ENCODE peak calls at places on chromosomes 11 and 22, in seven cellular contexts. One of them, this sample, is unnamed.

GRCh38 chr22:38051900-38052862 is 5.0 kb upstream of the PICK1 start:
- DNase-seq in cardiac muscle cell: peak
- DNase-seq in brain microvascular endothelial cell: peak
- DNase-seq in CD8-positive, alpha-beta memory T cell: peak
- DNase-seq in heart right ventricle: peak
- DNase-seq in breast epithelium: peak
- DNase-seq in right lobe of liver: peak
- DNase-seq in this sample: peak

GRCh38 chr11:130088217-130088616 is 18.5 kb downstream of the APLP2 start:
- DNase-seq in right lobe of liver: no peak
- DNase-seq in breast epithelium: no peak
- DNase-seq in heart right ventricle: no peak
- DNase-seq in CD8-positive, alpha-beta memory T cell: no peak
- DNase-seq in brain microvascular endothelial cell: no peak
- DNase-seq in cardiac muscle cell: no peak
- DNase-seq in this sample: no peak

GRCh38 chr11:116427903-116428637 is 344.7 kb downstream of the BUD13 start:
- DNase-seq in brain microvascular endothelial cell: no peak
- DNase-seq in right lobe of liver: no peak
- DNase-seq in heart right ventricle: no peak
- DNase-seq in cardiac muscle cell: peak
- DNase-seq in CD8-positive, alpha-beta memory T cell: no peak
- DNase-seq in breast epithelium: no peak
- DNase-seq in this sample: no peak

GRCh38 chr11:31830406-31830805 is 19.3 kb upstream of the PAX6 start:
- DNase-seq in breast epithelium: no peak
- DNase-seq in heart right ventricle: no peak
- DNase-seq in cardiac muscle cell: no peak
- DNase-seq in brain microvascular endothelial cell: no peak
- DNase-seq in right lobe of liver: no peak
- DNase-seq in CD8-positive, alpha-beta memory T cell: no peak
- DNase-seq in this sample: no peak

GRCh38 chr22:27241430-27242110 is 560.0 kb downstream of the MN1 start:
- DNase-seq in cardiac muscle cell: peak
- DNase-seq in brain microvascular endothelial cell: no peak
- DNase-seq in CD8-positive, alpha-beta memory T cell: no peak
- DNase-seq in breast epithelium: no peak
- DNase-seq in right lobe of liver: no peak
- DNase-seq in heart right ventricle: peak
- DNase-seq in this sample: no peak

GRCh38 chr22:45290410-45290936 is 5.7 kb downstream of the UPK3A start:
- DNase-seq in right lobe of liver: no peak
- DNase-seq in brain microvascular endothelial cell: peak
- DNase-seq in heart right ventricle: no peak
- DNase-seq in cardiac muscle cell: peak
- DNase-seq in CD8-positive, alpha-beta memory T cell: peak
- DNase-seq in breast epithelium: no peak
- DNase-seq in this sample: peak

GRCh38 chr11:117096140-117096972 is 1.9 kb downstream of the SIK3 start:
- DNase-seq in heart right ventricle: no peak
- DNase-seq in brain microvascular endothelial cell: no peak
- DNase-seq in cardiac muscle cell: no peak
- DNase-seq in CD8-positive, alpha-beta memory T cell: peak
- DNase-seq in right lobe of liver: peak
- DNase-seq in breast epithelium: no peak
- DNase-seq in this sample: no peak

GRCh38 chr11:44624761-44625221 is 59.3 kb downstream of the CD82 start:
- DNase-seq in CD8-positive, alpha-beta memory T cell: peak
- DNase-seq in cardiac muscle cell: no peak
- DNase-seq in brain microvascular endothelial cell: no peak
- DNase-seq in heart right ventricle: no peak
- DNase-seq in right lobe of liver: no peak
- DNase-seq in breast epithelium: no peak
- DNase-seq in this sample: no peak

GRCh38 chr22:23831781-23832180 is 7.0 kb downstream of the DERL3 start:
- DNase-seq in brain microvascular endothelial cell: no peak
- DNase-seq in breast epithelium: no peak
- DNase-seq in CD8-positive, alpha-beta memory T cell: no peak
- DNase-seq in right lobe of liver: peak
- DNase-seq in cardiac muscle cell: no peak
- DNase-seq in heart right ventricle: no peak
- DNase-seq in this sample: no peak

GRCh38 chr11:88171982-88172381 is 3.3 kb downstream of the RAB38 start:
- DNase-seq in CD8-positive, alpha-beta memory T cell: no peak
- DNase-seq in heart right ventricle: no peak
- DNase-seq in cardiac muscle cell: no peak
- DNase-seq in brain microvascular endothelial cell: no peak
- DNase-seq in breast epithelium: no peak
- DNase-seq in right lobe of liver: no peak
- DNase-seq in this sample: no peak

GRCh38 chr11:120331301-120331966 is 4.8 kb upstream of the ARHGEF12 start:
- DNase-seq in brain microvascular endothelial cell: peak
- DNase-seq in breast epithelium: no peak
- DNase-seq in heart right ventricle: peak
- DNase-seq in CD8-positive, alpha-beta memory T cell: no peak
- DNase-seq in cardiac muscle cell: peak
- DNase-seq in right lobe of liver: no peak
- DNase-seq in this sample: no peak

GRCh38 chr11:70948855-70949551 is 303.4 kb downstream of the SHANK2 start:
- DNase-seq in heart right ventricle: peak
- DNase-seq in breast epithelium: no peak
- DNase-seq in cardiac muscle cell: no peak
- DNase-seq in CD8-positive, alpha-beta memory T cell: no peak
- DNase-seq in right lobe of liver: peak
- DNase-seq in brain microvascular endothelial cell: no peak
- DNase-seq in this sample: no peak

GRCh38 chr11:14342906-14343305 is 16.1 kb downstream of the RRAS2 start:
- DNase-seq in right lobe of liver: no peak
- DNase-seq in CD8-positive, alpha-beta memory T cell: no peak
- DNase-seq in breast epithelium: no peak
- DNase-seq in brain microvascular endothelial cell: no peak
- DNase-seq in cardiac muscle cell: peak
- DNase-seq in heart right ventricle: no peak
- DNase-seq in this sample: no peak

GRCh38 chr22:25777870-25778269 is 35.9 kb downstream of the MYO18B start:
- DNase-seq in right lobe of liver: no peak
- DNase-seq in breast epithelium: no peak
- DNase-seq in brain microvascular endothelial cell: peak
- DNase-seq in CD8-positive, alpha-beta memory T cell: no peak
- DNase-seq in cardiac muscle cell: peak
- DNase-seq in heart right ventricle: no peak
- DNase-seq in this sample: no peak

GRCh38 chr22:45805413-45805812 is 133.8 kb downstream of the ATXN10 start:
- DNase-seq in breast epithelium: no peak
- DNase-seq in CD8-positive, alpha-beta memory T cell: no peak
- DNase-seq in brain microvascular endothelial cell: peak
- DNase-seq in heart right ventricle: no peak
- DNase-seq in right lobe of liver: no peak
- DNase-seq in cardiac muscle cell: peak
- DNase-seq in this sample: no peak

GRCh38 chr11:129117595-129118350 is 74.4 kb downstream of the ARHGAP32 start:
- DNase-seq in cardiac muscle cell: peak
- DNase-seq in right lobe of liver: no peak
- DNase-seq in CD8-positive, alpha-beta memory T cell: peak
- DNase-seq in breast epithelium: no peak
- DNase-seq in heart right ventricle: no peak
- DNase-seq in brain microvascular endothelial cell: peak
- DNase-seq in this sample: no peak

GRCh38 chr11:115338476-115338875 is 165.7 kb downstream of the CADM1 start:
- DNase-seq in right lobe of liver: no peak
- DNase-seq in heart right ventricle: no peak
- DNase-seq in cardiac muscle cell: peak
- DNase-seq in brain microvascular endothelial cell: no peak
- DNase-seq in CD8-positive, alpha-beta memory T cell: no peak
- DNase-seq in breast epithelium: no peak
- DNase-seq in this sample: no peak

GRCh38 chr11:92048415-92048814 is 176.2 kb upstream of the FAT3 start:
- DNase-seq in cardiac muscle cell: no peak
- DNase-seq in right lobe of liver: no peak
- DNase-seq in breast epithelium: no peak
- DNase-seq in brain microvascular endothelial cell: no peak
- DNase-seq in heart right ventricle: no peak
- DNase-seq in CD8-positive, alpha-beta memory T cell: no peak
- DNase-seq in this sample: no peak

GRCh38 chr11:82631722-82632630 is 101.7 kb downstream of the FAM181B start:
- DNase-seq in CD8-positive, alpha-beta memory T cell: no peak
- DNase-seq in cardiac muscle cell: no peak
- DNase-seq in breast epithelium: no peak
- DNase-seq in heart right ventricle: no peak
- DNase-seq in brain microvascular endothelial cell: no peak
- DNase-seq in right lobe of liver: no peak
- DNase-seq in this sample: no peak

GRCh38 chr22:31161386-31161785 is 1.4 kb downstream of the RNF185 start:
- DNase-seq in CD8-positive, alpha-beta memory T cell: no peak
- DNase-seq in heart right ventricle: no peak
- DNase-seq in brain microvascular endothelial cell: no peak
- DNase-seq in right lobe of liver: no peak
- DNase-seq in breast epithelium: no peak
- DNase-seq in cardiac muscle cell: no peak
- DNase-seq in this sample: no peak

GRCh38 chr22:31160328-31160978 is 471 bp downstream of the RNF185 start:
- DNase-seq in CD8-positive, alpha-beta memory T cell: no peak
- DNase-seq in brain microvascular endothelial cell: no peak
- DNase-seq in cardiac muscle cell: peak
- DNase-seq in right lobe of liver: no peak
- DNase-seq in heart right ventricle: no peak
- DNase-seq in breast epithelium: no peak
- DNase-seq in this sample: no peak

DNA sequence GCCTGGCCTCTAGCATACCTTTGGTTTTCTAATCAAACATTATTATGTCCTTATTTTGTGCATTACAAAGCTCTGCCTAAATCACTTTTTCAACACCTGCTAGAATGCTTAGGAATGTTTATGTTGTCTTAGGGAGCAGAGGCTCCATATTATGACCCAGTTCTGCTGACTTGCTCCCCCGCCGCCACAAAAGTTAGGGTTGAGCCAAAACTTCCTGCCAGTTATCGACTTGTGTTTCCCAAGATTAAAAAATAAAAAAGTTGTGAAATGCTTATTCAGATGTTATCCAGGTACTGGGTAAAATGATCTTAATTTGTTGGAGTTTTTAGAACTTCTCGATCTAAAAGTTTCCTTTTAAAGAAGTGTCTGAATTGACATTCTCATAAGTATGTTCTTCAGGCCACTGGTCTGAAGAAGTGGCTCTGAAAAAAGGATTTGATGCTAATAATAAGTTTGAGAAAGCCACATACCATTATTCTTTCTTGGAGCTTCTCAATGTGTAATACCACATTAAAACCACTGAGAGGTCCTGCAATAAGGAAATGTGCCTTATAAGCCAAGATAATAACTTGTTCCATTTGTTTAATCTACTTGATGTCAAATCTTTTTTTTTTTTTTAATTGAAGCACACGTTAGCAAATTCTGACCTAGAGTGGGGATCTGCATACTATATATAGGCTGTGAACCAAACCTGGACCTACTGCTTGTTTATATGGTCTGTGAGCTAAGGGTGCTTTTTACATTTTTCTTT is 2.2 kb downstream of the RNF185 start:
- DNase-seq in CD8-positive, alpha-beta memory T cell: no peak
- DNase-seq in right lobe of liver: no peak
- DNase-seq in cardiac muscle cell: no peak
- DNase-seq in breast epithelium: no peak
- DNase-seq in heart right ventricle: no peak
- DNase-seq in brain microvascular endothelial cell: no peak
- DNase-seq in this sample: no peak
- H3K27ac ChIP-seq in CD8-positive, alpha-beta memory T cell: no peak
- H3K27ac ChIP-seq in right lobe of liver: peak
- H3K27ac ChIP-seq in cardiac muscle cell: no peak
- H3K27ac ChIP-seq in breast epithelium: peak
- H3K27ac ChIP-seq in heart right ventricle: peak
- H3K27ac ChIP-seq in brain microvascular endothelial cell: no peak
- H3K27ac ChIP-seq in this sample: peak

DNA sequence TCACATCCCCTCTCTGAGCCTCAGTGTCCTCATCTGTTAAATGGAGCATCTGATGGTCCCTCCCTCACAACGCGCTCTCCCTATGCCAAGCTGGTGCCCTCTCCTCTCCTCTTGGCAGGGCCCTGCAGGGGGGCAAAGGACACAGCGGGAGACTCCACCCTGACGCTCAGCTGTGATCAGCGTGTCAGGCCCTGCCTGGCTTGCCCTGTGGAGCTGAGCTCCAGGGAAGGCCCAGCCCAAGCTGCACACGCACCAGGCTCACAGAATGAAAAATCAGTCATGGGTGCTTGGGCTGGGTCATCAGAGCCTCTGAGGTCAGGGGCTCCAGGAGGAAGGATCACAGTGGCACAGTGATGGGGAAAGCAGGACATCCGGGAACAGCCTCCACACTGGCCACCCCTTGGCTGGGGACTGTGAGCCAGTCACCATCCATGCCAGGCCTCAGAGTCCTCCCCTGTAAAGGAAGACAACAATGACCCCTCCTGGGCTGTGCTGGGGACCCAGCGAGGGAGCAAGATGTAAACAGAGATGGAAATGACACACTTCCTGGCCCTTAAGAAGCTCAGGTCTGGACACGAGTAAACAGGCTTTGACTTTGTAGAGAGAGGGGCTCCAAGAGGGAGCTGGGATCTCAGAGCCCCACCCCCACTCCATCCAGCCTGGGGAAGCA is 36.6 kb downstream of the RPL3 start:
- DNase-seq in CD8-positive, alpha-beta memory T cell: no peak
- DNase-seq in heart right ventricle: no peak
- DNase-seq in breast epithelium: no peak
- DNase-seq in right lobe of liver: no peak
- DNase-seq in cardiac muscle cell: no peak
- DNase-seq in brain microvascular endothelial cell: no peak
- DNase-seq in this sample: no peak
- H3K27ac ChIP-seq in CD8-positive, alpha-beta memory T cell: peak
- H3K27ac ChIP-seq in heart right ventricle: peak
- H3K27ac ChIP-seq in breast epithelium: peak
- H3K27ac ChIP-seq in right lobe of liver: peak
- H3K27ac ChIP-seq in cardiac muscle cell: peak
- H3K27ac ChIP-seq in brain microvascular endothelial cell: no peak
- H3K27ac ChIP-seq in this sample: peak

DNA sequence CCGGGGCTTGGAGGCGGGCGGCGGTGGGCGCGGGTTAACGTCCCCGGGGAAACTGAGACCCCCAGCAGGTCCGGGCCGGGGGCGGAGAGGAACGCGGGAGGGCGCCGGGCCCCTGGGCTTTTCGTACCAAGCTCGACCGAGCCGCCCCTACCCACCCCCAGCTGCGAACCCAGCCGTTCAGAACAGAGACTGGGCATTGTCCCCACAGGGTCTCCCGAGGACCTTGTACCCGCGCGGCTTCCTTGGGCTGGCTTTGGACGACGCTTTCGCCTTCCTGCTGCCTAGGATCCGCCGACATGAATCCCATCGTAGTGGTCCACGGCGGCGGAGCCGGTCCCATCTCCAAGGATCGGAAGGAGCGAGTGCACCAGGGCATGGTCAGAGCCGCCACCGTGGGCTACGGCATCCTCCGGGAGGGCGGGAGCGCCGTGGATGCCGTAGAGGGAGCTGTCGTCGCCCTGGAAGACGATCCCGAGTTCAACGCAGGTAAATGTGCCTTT is 484 bp downstream of the ASRGL1 start:
- DNase-seq in breast epithelium: no peak
- DNase-seq in cardiac muscle cell: peak
- DNase-seq in heart right ventricle: peak
- DNase-seq in brain microvascular endothelial cell: no peak
- DNase-seq in right lobe of liver: peak
- DNase-seq in CD8-positive, alpha-beta memory T cell: no peak
- DNase-seq in this sample: no peak
- H3K27ac ChIP-seq in breast epithelium: peak
- H3K27ac ChIP-seq in cardiac muscle cell: no peak
- H3K27ac ChIP-seq in heart right ventricle: peak
- H3K27ac ChIP-seq in brain microvascular endothelial cell: no peak
- H3K27ac ChIP-seq in right lobe of liver: peak
- H3K27ac ChIP-seq in CD8-positive, alpha-beta memory T cell: no peak
- H3K27ac ChIP-seq in this sample: peak

GRCh38 chr11:27281740-27282139 is 81.3 kb downstream of the CCDC34 start:
- DNase-seq in cardiac muscle cell: no peak
- DNase-seq in brain microvascular endothelial cell: peak
- DNase-seq in right lobe of liver: no peak
- DNase-seq in breast epithelium: no peak
- DNase-seq in heart right ventricle: no peak
- DNase-seq in CD8-positive, alpha-beta memory T cell: no peak
- DNase-seq in this sample: no peak
- H3K27ac ChIP-seq in cardiac muscle cell: no peak
- H3K27ac ChIP-seq in brain microvascular endothelial cell: peak
- H3K27ac ChIP-seq in right lobe of liver: peak
- H3K27ac ChIP-seq in breast epithelium: peak
- H3K27ac ChIP-seq in heart right ventricle: peak
- H3K27ac ChIP-seq in CD8-positive, alpha-beta memory T cell: no peak
- H3K27ac ChIP-seq in this sample: no peak